ENCODE peak calls at places on chromosomes 13 and 19, in seven cellular contexts. I, N, F, G, B, C and L are unnamed samples.

GRCh38 chr19:13887529-13887928 is 10.6 kb downstream of the NANOS3 start:
- DNase-seq in C (no peak), B (no peak), G (no peak), I (no peak), N (no peak), F (no peak), L (no peak)

GRCh38 chr19:53285087-53285486 is 17.6 kb upstream of the VN1R4 start:
- DNase-seq in C (no peak), B (no peak), F (no peak), I (no peak), N (no peak), G (no peak), L (no peak)

GRCh38 chr13:25683056-25683455 is 311.3 kb downstream of the ATP8A2 start:
- DNase-seq in G (no peak), I (no peak), B (no peak), N (no peak), F (no peak), C (no peak), L (no peak)

GRCh38 chr19:623974-624373 is 9.4 kb downstream of the POLRMT start:
- DNase-seq in I (no peak), N (no peak), G (no peak), B (no peak), F (no peak), C (no peak), L (no peak)

GRCh38 chr19:27676334-27676733 is 1536.6 kb downstream of the UQCRFS1 start:
- DNase-seq in G (no peak), C (no peak), B (no peak), F (no peak), N (no peak), I (no peak), L (no peak)

GRCh38 chr13:40550130-40550529 is 116.3 kb downstream of the FOXO1 start:
- DNase-seq in F (no peak), I (no peak), G (no peak), N (no peak), C (no peak), B (no peak), L (no peak)

GRCh38 chr19:48614436-48615144 is at the start of gene FAM83E:
- DNase-seq in F (no peak), C (no peak), N (peak), I (peak), G (no peak), B (no peak), L (no peak)

GRCh38 chr19:55855160-55855559 is 18.8 kb downstream of the NLRP4 start:
- DNase-seq in B (no peak), C (no peak), I (no peak), F (no peak), G (no peak), N (no peak), L (no peak)

GRCh38 chr13:60933638-60934037 is 482.0 kb downstream of the PCDH20 start:
- DNase-seq in G (no peak), B (no peak), N (no peak), F (no peak), C (no peak), I (no peak), L (no peak)

GRCh38 chr19:54253331-54254194 is 3.5 kb downstream of the LILRB5 start:
- DNase-seq in F (peak), N (no peak), B (no peak), C (no peak), G (peak), I (no peak), L (no peak)

GRCh38 chr19:11570039-11570462 is 7.4 kb downstream of the ACP5 start:
- DNase-seq in G (no peak), B (no peak), I (no peak), C (no peak), N (no peak), F (no peak), L (no peak)

GRCh38 chr19:43633520-43633919 is 6.1 kb downstream of the CADM4 start:
- DNase-seq in N (no peak), I (no peak), C (no peak), F (no peak), G (no peak), B (no peak), L (no peak)

GRCh38 chr19:56119585-56119978 is 1.5 kb downstream of the ZNF787 start:
- DNase-seq in F (no peak), I (no peak), N (no peak), C (no peak), G (peak), B (no peak), L (no peak)

GRCh38 chr13:108213946-108214345 is 1.4 kb downstream of the LIG4 start:
- DNase-seq in F (no peak), C (no peak), G (no peak), N (no peak), B (no peak), I (no peak), L (no peak)

GRCh38 chr13:72530471-72530870 is 197.0 kb downstream of the MZT1 start:
- DNase-seq in N (no peak), C (no peak), B (no peak), G (no peak), F (no peak), I (no peak), L (no peak)

DNA sequence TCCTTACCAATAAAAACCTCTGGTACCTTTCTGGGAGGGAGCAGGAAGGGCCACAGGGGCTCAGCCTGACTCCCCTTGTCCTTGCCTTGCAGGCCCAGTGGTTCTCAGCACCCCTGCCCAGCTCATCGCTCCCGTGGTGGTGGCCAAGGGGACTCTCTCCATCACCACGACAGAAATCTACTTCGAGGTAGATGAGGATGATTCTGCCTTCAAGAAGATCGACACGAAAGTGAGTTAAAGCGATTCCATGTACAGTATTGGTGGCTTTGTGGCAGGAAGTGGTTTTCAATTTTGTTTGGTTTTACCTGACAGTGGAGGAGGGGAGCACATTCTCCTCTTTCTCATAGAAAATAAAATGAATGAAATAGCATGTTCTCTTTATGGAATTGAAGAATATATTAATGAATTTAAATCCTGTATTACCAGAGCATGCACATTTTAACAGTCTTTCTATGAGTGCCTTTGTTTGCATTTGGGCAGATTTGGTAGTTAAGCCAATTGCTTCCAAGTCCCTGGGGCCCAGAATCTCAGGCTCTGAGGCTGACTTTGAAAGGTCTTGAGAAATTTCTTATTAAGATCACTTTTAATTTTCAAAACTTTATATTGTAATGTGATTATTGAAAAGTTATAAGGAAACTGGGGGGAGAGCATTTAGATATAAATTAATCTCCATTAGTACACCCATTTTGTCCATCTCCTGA is 4.0 kb downstream of the MAB21L1 start:
- DNase-seq in N (no peak), B (no peak), I (no peak), C (no peak), F (no peak), G (no peak), L (no peak)
- H3K27ac ChIP-seq in N (no peak), B (no peak), I (peak), C (no peak), F (no peak), G (no peak), L (no peak)

GRCh38 chr19:31349160-31349881 is at the start of gene TSHZ3:
- DNase-seq in F (peak), C (no peak), N (peak), B (peak), I (peak), G (peak), L (no peak)
- H3K27ac ChIP-seq in F (peak), C (no peak), N (no peak), B (peak), I (peak), G (peak), L (no peak)

DNA sequence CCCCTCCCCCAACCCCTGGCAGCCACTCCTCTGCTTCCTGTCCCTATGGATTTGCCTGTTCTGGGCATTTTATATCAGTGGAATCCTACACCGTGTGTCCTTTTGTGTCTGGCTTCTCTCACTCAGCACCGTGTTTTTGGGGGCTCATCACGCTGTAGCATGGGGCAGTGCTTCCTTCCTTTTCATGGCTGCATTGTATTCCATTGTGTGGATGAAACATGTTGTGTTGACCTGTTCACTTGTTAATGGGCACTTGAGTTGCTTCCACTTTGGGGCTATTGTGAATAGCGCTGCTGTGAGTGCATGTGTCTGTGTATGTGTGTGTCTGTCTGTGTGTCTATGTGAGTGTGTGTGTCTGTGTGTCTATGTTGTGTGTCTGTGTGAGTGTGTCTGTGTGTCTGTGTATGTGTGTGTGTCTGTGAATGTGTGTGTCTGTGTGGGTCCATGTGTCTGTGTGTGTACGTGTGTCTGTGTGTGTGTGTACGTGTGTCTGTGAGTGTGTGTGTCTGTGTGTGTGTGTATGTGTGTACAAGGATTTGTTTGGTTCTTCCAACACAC is 57.2 kb downstream of the AP1M1 start:
- DNase-seq in I (no peak), N (no peak), B (no peak), C (no peak), F (no peak), G (no peak), L (no peak)
- H3K27ac ChIP-seq in I (no peak), N (no peak), B (no peak), C (no peak), F (peak), G (no peak), L (no peak)

DNA sequence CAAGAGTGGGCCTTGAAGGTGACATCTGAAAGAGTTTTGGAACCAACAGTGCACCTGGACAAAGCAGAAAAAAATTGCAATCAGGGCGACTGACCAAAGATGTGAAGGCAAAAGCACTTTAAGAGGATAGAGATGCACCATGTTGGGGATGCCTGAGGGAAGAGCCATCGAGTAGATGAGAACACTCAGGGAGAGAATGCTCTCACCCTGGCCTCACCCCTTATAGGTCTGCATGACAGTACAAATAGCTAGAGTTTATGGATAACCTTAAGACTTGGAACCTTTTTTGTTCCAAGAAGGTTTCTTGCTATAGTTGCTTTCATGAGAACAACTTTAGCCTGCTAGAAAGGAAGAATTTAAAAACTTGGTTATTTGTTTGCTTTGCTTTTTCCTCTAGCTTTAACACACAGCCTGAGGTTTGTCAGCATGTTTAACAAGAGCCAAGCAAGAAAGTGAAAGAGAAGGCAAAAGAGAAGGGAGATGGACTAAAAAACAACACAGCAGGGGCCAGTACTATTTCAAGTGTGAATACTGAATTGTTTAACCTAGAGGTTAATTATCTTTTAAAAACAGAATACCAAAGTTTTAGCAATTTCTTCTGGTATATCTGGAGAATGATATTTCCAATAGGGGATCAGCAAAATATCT is 418.9 kb downstream of the DIAPH3 start:
- DNase-seq in N (no peak), I (no peak), G (no peak), B (no peak), C (no peak), F (no peak), L (no peak)
- H3K27ac ChIP-seq in N (no peak), I (no peak), G (no peak), B (peak), C (peak), F (no peak), L (peak)

GRCh38 chr19:50358483-50359431 is 6.7 kb downstream of the NAPSA start:
- DNase-seq in N (no peak), G (peak), B (no peak), I (peak), F (peak), C (no peak), L (peak)

GRCh38 chr19:50359432-50359818 is 6.0 kb downstream of the NAPSA start:
- DNase-seq in C (no peak), I (no peak), N (no peak), B (no peak), F (no peak), G (no peak), L (no peak)

GRCh38 chr19:50352242-50352641 is 13.2 kb downstream of the NAPSA start:
- DNase-seq in F (no peak), G (no peak), N (no peak), I (no peak), C (no peak), B (no peak), L (no peak)

GRCh38 chr19:50357178-50358100 is 8.0 kb downstream of the NAPSA start:
- DNase-seq in N (peak), I (peak), F (peak), G (peak), B (no peak), C (peak), L (peak)

DNA sequence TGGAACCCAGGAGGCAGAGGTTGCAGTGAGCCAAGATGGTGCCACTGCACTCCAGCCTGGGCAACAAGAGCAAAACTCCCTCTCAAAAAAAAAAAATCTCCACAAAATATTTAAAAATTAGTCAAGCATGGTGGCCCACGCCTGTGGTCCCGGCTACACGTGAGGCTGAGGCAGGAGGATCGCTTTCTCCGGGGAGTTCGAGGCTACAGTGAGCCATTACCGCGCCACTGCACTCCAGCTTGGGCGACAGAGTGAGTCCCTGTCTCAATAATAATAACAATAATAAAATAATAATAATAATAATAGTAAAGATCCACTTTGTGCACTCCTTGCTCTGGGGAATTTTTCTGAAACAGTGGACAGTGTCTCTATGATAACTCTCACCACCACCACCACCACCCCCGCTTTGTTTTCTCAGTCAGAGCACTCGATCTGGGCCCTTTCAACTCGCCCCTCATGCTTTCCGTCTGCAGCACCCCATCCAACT is 8.7 kb downstream of the NAPSA start:
- DNase-seq in F (no peak), C (no peak), G (no peak), I (no peak), N (no peak), B (no peak), L (no peak)
- H3K27ac ChIP-seq in F (no peak), C (no peak), G (no peak), I (no peak), N (no peak), B (no peak), L (peak)

DNA sequence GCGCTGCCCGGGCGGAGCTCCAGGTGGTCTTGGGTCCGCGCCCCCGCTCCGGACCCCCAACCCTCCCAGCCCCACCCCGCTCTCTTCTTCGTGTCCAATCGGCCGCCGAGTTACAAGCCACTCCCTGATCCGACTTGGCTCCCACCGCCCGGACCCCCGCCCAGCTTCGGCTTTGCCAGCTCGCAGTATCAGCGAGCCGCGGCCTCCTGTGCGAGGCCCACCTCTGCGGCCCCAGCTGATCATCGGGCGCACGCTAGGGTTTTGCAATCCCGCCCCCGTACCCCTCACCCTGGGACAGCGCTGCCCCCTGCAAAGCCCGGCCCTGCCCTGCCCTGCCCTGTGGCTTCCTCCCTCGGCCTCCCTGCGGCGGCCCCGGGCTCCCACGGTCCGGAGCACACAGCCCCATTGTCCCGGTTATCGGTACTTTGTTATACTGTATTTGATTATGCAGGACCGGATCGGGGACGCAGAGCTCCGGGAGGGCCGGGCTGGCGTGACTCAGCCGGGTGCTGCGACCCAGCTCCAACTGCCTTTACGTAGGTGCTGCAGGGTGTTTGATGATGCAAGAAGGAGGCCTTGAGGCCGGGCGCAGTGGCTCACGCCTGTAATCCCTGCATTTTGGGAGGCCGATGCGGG is 597 bp upstream of the LPAR2 start:
- DNase-seq in B (peak), N (peak), G (no peak), C (peak), I (no peak), F (no peak), L (no peak)
- H3K27ac ChIP-seq in B (peak), N (peak), G (no peak), C (peak), I (no peak), F (no peak), L (no peak)

GRCh38 chr13:53110181-53110580 is 81.6 kb downstream of the OLFM4 start:
- DNase-seq in B (no peak), C (no peak), G (no peak), N (no peak), F (no peak), I (no peak), L (no peak)
- H3K27ac ChIP-seq in B (no peak), C (no peak), G (no peak), N (no peak), F (no peak), I (no peak), L (no peak)